ENCODE peak calls at places on chromosomes 2 and 18, in four cellular contexts. Y is adrenal gland; S is H9; M is CD8-positive, alpha-beta T cell. R is an unnamed sample.

GRCh38 chr18:9737814-9738160 is 29.7 kb downstream of the RAB31 start:
- DNase-seq in Y (peak; percentile 77), S (no peak), M (no peak), R (no peak)

GRCh38 chr2:160836755-160837154 is 323.5 kb upstream of the TANK start:
- DNase-seq in Y (no peak), S (no peak), M (no peak), R (no peak)

GRCh38 chr2:127416486-127417001 is 1.7 kb upstream of the PROC start:
- DNase-seq in Y (no peak), S (no peak), M (no peak), R (no peak)

GRCh38 chr2:47345584-47345913 is 57.4 kb upstream of the MSH2 start:
- DNase-seq in Y (no peak), S (no peak), M (no peak), R (no peak)

GRCh38 chr2:226813148-226813701 is 13.6 kb upstream of the IRS1 start:
- DNase-seq in Y (no peak), S (peak; percentile 43), M (no peak), R (no peak)

GRCh38 chr2:49936965-49937364 is 782.6 kb upstream of the FSHR start:
- DNase-seq in Y (no peak), S (peak; percentile 51), M (no peak), R (no peak)

GRCh38 chr2:49360051-49360767 is 205.9 kb upstream of the FSHR start:
- DNase-seq in Y (no peak), S (no peak), M (no peak), R (no peak)

GRCh38 chr2:28612131-28612812 is 116.4 kb downstream of the PLB1 start:
- DNase-seq in Y (no peak), S (no peak), M (no peak), R (no peak)

GRCh38 chr2:25926913-25927312 is 48.6 kb upstream of the ASXL2 start:
- DNase-seq in Y (no peak), S (no peak), M (no peak), R (no peak)

GRCh38 chr2:83042053-83042452 is 1417.0 kb downstream of the SUCLG1 start:
- DNase-seq in Y (no peak), S (no peak), M (no peak), R (no peak)

GRCh38 chr2:17652681-17653080 is 100.9 kb downstream of the SMC6 start:
- DNase-seq in Y (no peak), S (no peak), M (no peak), R (peak; percentile 2)

GRCh38 chr2:20178404-20179178 is 46.3 kb downstream of the SDC1 start:
- DNase-seq in Y (no peak), S (no peak), M (no peak), R (no peak)

GRCh38 chr2:53572696-53573095 is 194.9 kb upstream of the CHAC2 start:
- DNase-seq in Y (no peak), S (no peak), M (no peak), R (no peak)

GRCh38 chr18:13369756-13370510 is 151.4 kb downstream of the LDLRAD4 start:
- DNase-seq in Y (peak; percentile 73), S (no peak), M (no peak), R (peak; percentile 87)

GRCh38 chr2:124913873-124914272 is 888.8 kb downstream of the CNTNAP5 start:
- DNase-seq in Y (no peak), S (no peak), M (no peak), R (no peak)

GRCh38 chr2:175935289-175936181 is 66.5 kb downstream of the LNPK start:
- DNase-seq in Y (no peak), S (no peak), M (no peak), R (no peak)

GRCh38 chr2:212906620-212907019 is 244.8 kb downstream of the IKZF2 start:
- DNase-seq in Y (no peak), S (no peak), M (no peak), R (no peak)

GRCh38 chr2:212905640-212906201 is 245.7 kb downstream of the IKZF2 start:
- DNase-seq in Y (no peak), S (no peak), M (no peak), R (peak; percentile 73)

GRCh38 chr2:212902421-212902820 is 249.0 kb downstream of the IKZF2 start:
- DNase-seq in Y (no peak), S (no peak), M (no peak), R (no peak)

GRCh38 chr2:212903413-212903812 is 248.0 kb downstream of the IKZF2 start:
- DNase-seq in Y (no peak), S (no peak), M (no peak), R (no peak)

DNA sequence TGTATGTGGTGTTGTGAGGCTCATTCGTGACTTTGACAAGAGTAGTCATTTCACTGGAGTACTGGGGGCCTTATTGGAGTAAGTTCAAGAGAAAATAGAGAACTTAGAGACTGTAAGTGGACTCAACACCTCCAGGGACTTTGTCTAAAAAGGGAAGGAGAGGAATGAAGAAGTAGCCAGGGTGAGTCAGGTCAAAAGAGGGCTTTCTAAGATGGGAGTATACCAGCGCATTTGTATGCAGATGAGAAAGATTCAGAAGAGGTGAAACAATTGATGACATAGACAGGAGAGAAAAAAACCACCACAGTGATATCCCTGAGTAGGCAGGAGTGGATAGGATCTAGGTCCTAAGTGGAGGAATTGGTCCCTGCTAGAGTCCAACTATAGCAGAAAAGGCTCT is 246.8 kb downstream of the IKZF2 start:
- DNase-seq in Y (no peak), S (no peak), M (no peak), R (no peak)
- TF ChIP-seq CTCF in Y (no peak), S (no peak), M (no peak), R (no peak)

GRCh38 chr2:101612019-101612418 is 85.5 kb upstream of the MAP4K4 start:
- DNase-seq in Y (no peak), S (no peak), M (no peak), R (no peak)

GRCh38 chr2:101613073-101613704 is 84.3 kb upstream of the MAP4K4 start:
- DNase-seq in Y (no peak), S (no peak), M (no peak), R (no peak)

GRCh38 chr2:101609434-101609833 is 88.1 kb upstream of the MAP4K4 start:
- DNase-seq in Y (no peak), S (peak; percentile 50), M (no peak), R (no peak)

GRCh38 chr2:101610750-101611315 is 86.7 kb upstream of the MAP4K4 start:
- DNase-seq in Y (no peak), S (no peak), M (no peak), R (no peak)

DNA sequence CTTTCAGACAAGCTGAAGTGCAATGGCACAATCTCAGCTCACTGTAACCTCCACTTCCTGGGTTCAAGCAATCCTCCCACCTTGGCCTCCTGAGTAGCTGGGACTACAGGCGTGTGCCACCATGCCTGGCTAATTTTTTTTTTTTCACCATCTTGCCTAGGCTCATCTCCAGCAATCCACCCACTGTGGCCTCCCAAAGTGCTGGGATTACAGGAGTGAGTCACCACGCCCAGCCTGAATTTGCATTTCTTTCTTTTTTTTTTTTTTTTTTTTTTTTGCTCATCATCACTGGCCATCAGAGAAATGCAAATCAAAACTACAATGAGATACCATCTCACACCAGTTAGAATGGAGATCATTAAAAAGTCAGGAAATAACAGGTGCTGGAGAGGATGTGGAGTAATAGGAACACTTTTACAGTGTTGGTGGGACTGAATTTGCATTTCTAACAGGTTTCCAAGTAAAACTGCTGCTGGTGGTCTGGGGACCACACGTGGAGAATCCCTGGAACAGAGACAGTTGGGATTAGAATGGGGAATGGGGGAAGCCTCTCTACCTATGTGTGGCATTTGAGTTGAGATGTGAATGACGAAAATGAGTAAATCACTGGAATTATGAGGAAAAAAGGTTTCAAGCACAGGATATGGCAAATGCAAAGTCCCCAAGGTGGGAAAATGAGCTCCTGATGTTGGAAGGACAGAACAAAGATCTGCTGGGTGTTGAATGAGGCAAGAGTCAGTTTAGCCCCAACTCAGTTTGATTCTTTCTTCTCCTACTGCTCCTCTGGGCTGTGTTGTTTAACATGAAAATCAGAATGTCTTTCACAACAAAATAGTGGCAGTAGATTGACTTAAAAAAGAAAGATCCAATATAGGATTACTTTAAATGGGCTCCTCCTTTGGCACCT is 88.8 kb upstream of the MAP4K4 start:
- DNase-seq in Y (no peak), S (no peak), M (no peak), R (no peak)
- H3K27ac ChIP-seq in Y (no peak overlapping the region), S (peak overlapping the region; percentile 56), M (no peak overlapping the region), R (no peak overlapping the region)

DNA sequence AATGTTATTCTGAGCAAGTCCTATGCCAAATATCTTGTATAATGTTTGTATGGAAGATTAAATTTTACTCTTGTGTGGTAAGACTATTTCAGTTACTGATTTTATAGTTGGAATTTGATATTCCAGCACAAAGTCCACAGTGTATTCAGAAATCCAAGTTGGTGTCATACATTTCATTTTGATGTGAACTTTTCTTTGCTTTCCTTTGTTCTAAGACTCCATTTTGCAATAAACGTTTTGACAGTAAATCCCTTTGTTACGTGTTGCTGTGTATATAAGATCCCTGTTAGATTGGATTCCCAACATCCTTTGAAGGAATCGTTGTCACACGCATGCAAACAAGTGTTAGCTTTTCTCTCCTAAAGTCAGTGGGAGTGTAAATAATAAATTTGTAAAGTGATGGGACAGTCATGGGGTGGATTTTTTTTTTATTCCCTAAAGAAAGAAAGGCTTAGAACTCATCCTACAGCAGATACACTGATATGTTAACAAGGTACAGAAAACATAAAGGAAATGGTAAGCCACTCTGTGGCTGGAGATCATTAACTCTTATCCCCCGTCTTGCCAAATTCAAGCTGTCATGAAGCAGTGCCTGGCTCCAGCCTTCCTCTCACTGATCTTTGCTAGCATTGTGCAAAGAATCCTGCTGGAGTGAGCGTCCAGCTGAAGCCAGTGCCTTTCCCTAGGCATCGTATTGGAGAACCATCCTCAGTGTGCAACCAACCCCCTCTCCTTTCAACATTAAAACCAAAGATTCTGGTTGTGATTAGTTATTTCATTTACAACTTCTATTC is 127.6 kb upstream of the CDCA7 start:
- DNase-seq in Y (no peak), S (no peak), M (no peak), R (peak; percentile 41)
- H3K9me3 ChIP-seq in Y (no peaks in the 10 kb centered on the region), S (no peaks in the 10 kb centered on the region), M (no peaks in the 10 kb centered on the region), R (no peaks in the 10 kb centered on the region)

DNA sequence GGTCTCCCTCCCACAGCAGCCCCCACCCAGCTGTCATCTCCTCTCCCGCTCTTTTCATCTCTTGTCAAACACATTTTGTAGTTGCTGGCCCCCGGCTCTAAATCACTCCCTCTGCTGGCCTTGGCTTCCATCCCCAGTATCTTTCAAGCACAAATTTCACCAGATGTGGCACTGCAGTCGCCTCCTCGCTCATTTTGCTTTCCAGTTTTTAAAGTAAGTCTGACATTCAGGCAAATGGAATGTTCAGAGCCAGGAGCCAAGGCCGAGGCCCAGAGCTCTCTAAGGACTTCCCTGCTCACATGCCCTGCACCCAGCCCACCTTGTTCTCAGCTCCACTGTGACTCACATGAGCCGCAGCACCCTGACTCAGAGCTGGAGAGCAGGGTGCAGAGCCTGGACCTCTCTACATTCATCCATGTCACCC is 158.4 kb downstream of the GALNT14 start:
- DNase-seq in Y (peak; percentile 57), S (no peak), M (no peak), R (no peak)
- TF ChIP-seq CTCF in Y (no peak), S (peak; percentile 47), M (no peak), R (no peak)

GRCh38 chr2:230715201-230715600 is 2.6 kb downstream of the CAB39 start:
- DNase-seq in Y (no peak), S (no peak), M (no peak), R (no peak)
- H3K27ac ChIP-seq in Y (no peak overlapping the region), S (no peak overlapping the region), M (peak overlapping the region; percentile 2), R (peak overlapping the region; percentile 97)

DNA sequence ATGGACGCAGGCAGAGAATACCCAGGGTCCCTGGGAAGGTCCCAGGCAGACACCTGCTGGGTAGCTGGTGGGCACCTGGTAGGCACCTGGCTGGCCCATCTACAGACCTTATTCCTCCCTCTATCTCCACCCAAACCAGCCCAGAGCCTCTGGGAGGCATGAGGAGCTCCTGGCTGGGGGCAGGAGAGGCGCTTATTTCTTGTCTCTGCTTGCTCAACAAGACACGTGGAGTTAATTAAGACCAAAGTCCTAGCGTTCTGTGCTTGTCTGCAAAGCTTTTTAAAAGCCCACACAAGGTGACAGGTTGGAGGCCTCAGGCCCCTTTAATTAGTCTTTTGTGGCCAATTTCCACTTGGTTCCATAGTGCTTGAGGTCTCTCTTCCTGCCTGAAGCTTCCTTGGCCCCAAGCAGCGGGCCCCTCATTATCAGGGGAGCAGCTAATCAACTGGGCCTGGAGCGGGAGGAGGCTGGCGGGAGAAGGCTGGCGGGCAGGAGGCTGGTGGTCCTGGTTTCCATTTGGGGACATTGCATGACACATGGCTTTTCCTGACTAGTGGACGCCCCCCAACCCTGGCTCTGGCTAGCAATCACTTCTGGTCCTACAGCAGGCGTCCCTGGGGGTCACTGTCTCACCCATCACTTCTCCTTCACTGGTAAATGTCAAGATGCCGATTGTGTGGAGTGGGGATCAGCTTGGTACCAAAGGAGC is 65.4 kb upstream of the HDAC4 start:
- DNase-seq in Y (peak; percentile 43), S (peak; percentile 14), M (no peak), R (no peak)
- H3K9me3 ChIP-seq in Y (no peaks in the 10 kb centered on the region), S (no peaks in the 10 kb centered on the region), M (no peaks in the 10 kb centered on the region), R (no peaks in the 10 kb centered on the region)